ENCODE peak calls at places on chromosomes 6 and 20, in ten cellular contexts. N is tibial artery; R is GM13976; M is AG09309; Q is transverse colon; U is GM13977; A is osteocyte; I is thoracic aorta; L is endothelial cell; C is CD8-positive, alpha-beta T cell. K is an unnamed sample.

GRCh38 chr6:27814665-27815424 is 97.4 kb downstream of the OR2B2 start:
- DNase-seq in N (peak; percentile 64), R (peak; percentile 83), M (peak; percentile 86), Q (peak; percentile 84), U (peak; percentile 75), A (no peak), I (peak; percentile 56), L (peak; percentile 63), C (no peak), K (peak; percentile 75)

GRCh38 chr20:17556842-17557674 is 12.8 kb upstream of the DSTN start:
- DNase-seq in N (peak; percentile 48), R (no peak), M (no peak), Q (peak; percentile 73), U (no peak), A (no peak), I (no peak), L (no peak), C (no peak), K (peak; percentile 47)

GRCh38 chr6:139147628-139148027 is 12.7 kb downstream of the HECA start:
- DNase-seq in N (no peak), R (no peak), M (no peak), Q (no peak), U (no peak), A (no peak), I (no peak), L (no peak), C (no peak), K (no peak)

GRCh38 chr20:34526466-34526865 is 10.2 kb downstream of the DYNLRB1 start:
- DNase-seq in N (no peak), R (no peak), M (no peak), Q (no peak), U (no peak), A (peak; percentile 46), I (no peak), L (no peak), C (no peak), K (no peak)

GRCh38 chr6:138815797-138816528 is 20.1 kb downstream of the ECT2L start:
- DNase-seq in N (no peak), R (peak; percentile 61), M (peak; percentile 45), Q (no peak), U (peak; percentile 59), A (no peak), I (no peak), L (no peak), C (no peak), K (peak; percentile 46)

GRCh38 chr20:57478176-57478575 is 46.8 kb downstream of the CTCFL start:
- DNase-seq in N (no peak), R (no peak), M (no peak), Q (no peak), U (no peak), A (no peak), I (no peak), L (no peak), C (no peak), K (no peak)

GRCh38 chr20:64145458-64146300 is 18.6 kb upstream of the MYT1 start:
- DNase-seq in N (no peak), R (no peak), M (no peak), Q (no peak), U (no peak), A (no peak), I (no peak), L (no peak), C (no peak), K (no peak)

GRCh38 chr6:108497883-108498282 is 62.8 kb upstream of the FOXO3 start:
- DNase-seq in N (no peak), R (peak; percentile 20), M (no peak), Q (peak; percentile 12), U (peak; percentile 23), A (no peak), I (no peak), L (peak; percentile 61), C (no peak), K (no peak)

GRCh38 chr6:146388736-146389364 is 154.8 kb upstream of the RAB32 start:
- DNase-seq in N (no peak), R (no peak), M (no peak), Q (no peak), U (no peak), A (no peak), I (no peak), L (no peak), C (no peak), K (no peak)

GRCh38 chr6:15296735-15297134 is 50.9 kb downstream of the JARID2 start:
- DNase-seq in N (no peak), R (peak; percentile 60), M (no peak), Q (no peak), U (peak; percentile 40), A (no peak), I (no peak), L (no peak), C (no peak), K (no peak)

GRCh38 chr6:46170357-46171289 is at the start of gene ENPP5:
- DNase-seq in N (peak; percentile 69), R (peak; percentile 89), M (no peak), Q (peak; percentile 91), U (peak; percentile 84), A (no peak), I (peak; percentile 4), L (peak; percentile 83), C (peak; percentile 64), K (peak; percentile 25)

GRCh38 chr6:109306733-109307132 is 75.5 kb downstream of the CD164 start:
- DNase-seq in N (no peak), R (no peak), M (no peak), Q (no peak), U (no peak), A (no peak), I (no peak), L (no peak), C (no peak), K (no peak)

GRCh38 chr6:48176909-48177308 is 65.9 kb upstream of the PTCHD4 start:
- DNase-seq in N (no peak), R (no peak), M (no peak), Q (no peak), U (no peak), A (no peak), I (no peak), L (no peak), C (no peak), K (no peak)

GRCh38 chr6:73854998-73855718 is 159.2 kb downstream of the CD109 start:
- DNase-seq in N (no peak), R (peak; percentile 51), M (peak; percentile 45), Q (no peak), U (peak; percentile 47), A (no peak), I (no peak), L (peak; percentile 33), C (no peak), K (no peak)
- TF ChIP-seq CTCF in N (peak; percentile 71), R (peak; percentile 58), M (peak; percentile 61), Q (peak; percentile 73), U (peak; percentile 56), A (peak; percentile 79), I (peak; percentile 63), L (peak; percentile 98), C (peak; percentile 64), K (peak; percentile 66)

GRCh38 chr20:37390503-37390890 is 44.6 kb downstream of the SRC start:
- DNase-seq in N (peak; percentile 5), R (no peak), M (no peak), Q (no peak), U (no peak), A (no peak), I (no peak), L (no peak), C (no peak), K (no peak)

GRCh38 chr20:37390891-37391525 is 45.1 kb downstream of the SRC start:
- DNase-seq in N (peak; percentile 7), R (no peak), M (no peak), Q (no peak), U (no peak), A (no peak), I (no peak), L (no peak), C (no peak), K (no peak)

GRCh38 chr20:37388831-37389230 is 42.9 kb downstream of the SRC start:
- DNase-seq in N (peak; percentile 13), R (no peak), M (no peak), Q (no peak), U (no peak), A (no peak), I (no peak), L (no peak), C (no peak), K (no peak)

GRCh38 chr20:37389241-37389747 is 43.4 kb downstream of the SRC start:
- DNase-seq in N (peak; percentile 18), R (no peak), M (no peak), Q (no peak), U (no peak), A (no peak), I (no peak), L (no peak), C (no peak), K (no peak)

GRCh38 chr20:37389844-37390275 is 43.9 kb downstream of the SRC start:
- DNase-seq in N (peak; percentile 12), R (no peak), M (no peak), Q (no peak), U (no peak), A (no peak), I (no peak), L (peak; percentile 3), C (no peak), K (no peak)
- TF ChIP-seq CTCF in N (no peak), R (no peak), M (no peak), Q (no peak), U (no peak), A (no peak), I (no peak), L (no peak), C (no peak), K (no peak)

DNA sequence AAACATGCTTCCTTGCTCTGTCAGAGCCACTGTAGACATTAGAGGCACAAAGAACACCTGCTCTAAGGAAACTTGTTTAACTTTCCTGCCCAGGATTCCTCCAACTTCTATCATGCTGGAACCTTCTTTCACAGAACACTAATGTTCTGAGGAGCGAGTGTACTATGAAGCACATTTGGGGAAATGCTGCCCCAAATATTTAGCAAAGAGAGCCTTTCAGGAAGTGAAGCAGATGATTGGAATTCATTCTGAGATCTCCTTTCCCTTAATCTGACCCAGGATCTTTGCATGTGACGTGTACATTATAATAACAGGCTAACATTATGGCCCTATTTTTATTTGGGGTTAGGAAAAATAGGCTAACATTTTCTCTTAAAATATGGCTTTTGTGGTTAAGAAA is 21.0 kb upstream of the FYN start:
- DNase-seq in N (no peak), R (no peak), M (no peak), Q (no peak), U (no peak), A (no peak), I (no peak), L (no peak), C (no peak), K (no peak)
- TF ChIP-seq CTCF in N (no peak), R (no peak), M (no peak), Q (no peak), U (no peak), A (no peak), I (no peak), L (no peak), C (no peak), K (no peak)

GRCh38 chr6:119284861-119285521 is 64.6 kb downstream of the MAN1A1 start:
- DNase-seq in N (no peak), R (no peak), M (no peak), Q (no peak), U (no peak), A (no peak), I (no peak), L (peak; percentile 7), C (no peak), K (no peak)
- TF ChIP-seq CTCF in N (no peak), R (no peak), M (peak; percentile 18), Q (no peak), U (peak; percentile 34), A (no peak), I (no peak), L (peak; percentile 12), C (no peak), K (no peak)